ENCODE peak calls at places on chromosomes 1 and 21, in four cellular contexts. I is trophoblast cell, A is H9, S is neuronal stem cell. O is an unnamed sample.

GRCh38 chr1:61190476-61191067 is 108.2 kb downstream of the NFIA start:
- DNase-seq in I (no peak), A (no peak), S (no peak), O (no peak)

GRCh38 chr1:244140420-244140819 is 89.3 kb downstream of the ZBTB18 start:
- DNase-seq in I (no peak), A (no peak), S (no peak), O (no peak)

GRCh38 chr1:84719477-84720274 is 29.4 kb upstream of the SSX2IP start:
- DNase-seq in I (no peak), A (no peak), S (no peak), O (peak)

GRCh38 chr1:12472798-12473551 is 145.0 kb downstream of the DHRS3 start:
- DNase-seq in I (no peak), A (no peak), S (no peak), O (no peak)

GRCh38 chr1:3133671-3134070 is 64.7 kb downstream of the PRDM16 start:
- DNase-seq in I (no peak), A (no peak), S (no peak), O (no peak)

GRCh38 chr1:10644307-10645128 is 151.9 kb downstream of the CASZ1 start:
- DNase-seq in I (no peak), A (no peak), S (no peak), O (peak)

GRCh38 chr1:54335396-54336056 is 70.7 kb downstream of the SSBP3 start:
- DNase-seq in I (peak), A (no peak), S (no peak), O (peak)

GRCh38 chr1:205983925-205984725 is 19.1 kb downstream of the RAB7B start:
- DNase-seq in I (peak), A (peak), S (peak), O (peak)

GRCh38 chr1:230350208-230350921 is 75.8 kb downstream of the PGBD5 start:
- DNase-seq in I (peak), A (no peak), S (no peak), O (peak)

GRCh38 chr1:228379165-228379460 is 27.5 kb downstream of the TRIM11 start:
- DNase-seq in I (no peak), A (no peak), S (peak), O (no peak)

GRCh38 chr1:185917646-185918045 is 183.5 kb downstream of the HMCN1 start:
- DNase-seq in I (no peak), A (peak), S (peak), O (peak)

GRCh38 chr1:22756053-22756730 is 45.6 kb downstream of the EPHB2 start:
- DNase-seq in I (no peak), A (no peak), S (no peak), O (no peak)

GRCh38 chr1:41454406-41454805 is 30.1 kb downstream of the EDN2 start:
- DNase-seq in I (no peak), A (no peak), S (no peak), O (no peak)

GRCh38 chr1:145972580-145972979 is 8.1 kb downstream of the POLR3GL start:
- DNase-seq in I (no peak), A (no peak), S (no peak), O (no peak)

GRCh38 chr1:55724551-55725325 is 509.6 kb upstream of the USP24 start:
- DNase-seq in I (no peak), A (no peak), S (no peak), O (peak)

GRCh38 chr1:107926436-107927080 is 38.4 kb downstream of the VAV3 start:
- DNase-seq in I (no peak), A (no peak), S (no peak), O (no peak)

DNA sequence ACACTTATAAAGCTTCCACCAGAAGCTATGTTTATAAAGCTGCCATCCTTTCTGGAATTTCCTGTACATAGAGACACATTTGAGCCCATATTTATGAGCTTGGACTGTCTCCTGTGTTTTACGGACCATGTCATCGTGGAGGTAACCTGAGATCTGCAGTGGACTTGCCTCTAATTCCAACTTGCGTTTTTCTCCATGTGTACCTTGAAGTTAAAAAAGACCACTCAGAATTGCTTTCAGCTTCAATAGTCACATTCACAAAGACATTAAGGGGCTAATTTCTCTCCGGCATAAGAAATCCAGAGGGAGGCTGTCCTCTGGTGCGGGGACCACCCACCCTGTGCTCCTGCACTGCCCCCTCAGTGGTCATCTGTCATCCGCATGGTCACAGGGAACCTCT is 521.4 kb upstream of the CAMK1G start:
- DNase-seq in I (no peak), A (no peak), S (no peak), O (no peak)
- H3K4me2 ChIP-seq in I (no peak), A (no peak), S (no peak), O (no peak)

GRCh38 chr1:36321119-36321951 is 2.1 kb downstream of the EVA1B start:
- DNase-seq in I (peak), A (peak), S (peak), O (peak)
- H2BK5ac ChIP-seq in I (no peak), A (no peak), S (peak), O (peak)

GRCh38 chr1:173268786-173269277 is 61.7 kb upstream of the TNFSF4 start:
- DNase-seq in I (no peak), A (no peak), S (no peak), O (no peak)
- H3K4me2 ChIP-seq in I (no peak), A (no peak), S (no peak), O (no peak)

GRCh38 chr1:155051342-155051776 is 243 bp downstream of the ADAM15 start:
- DNase-seq in I (no peak), A (no peak), S (peak), O (no peak)

GRCh38 chr1:155050560-155051341 is at the start of gene ADAM15:
- DNase-seq in I (peak), A (peak), S (peak), O (peak)

GRCh38 chr1:155051777-155052398 is 772 bp downstream of the ADAM15 start:
- DNase-seq in I (no peak), A (no peak), S (no peak), O (peak)

GRCh38 chr1:155049651-155050559 is 1.2 kb upstream of the ADAM15 start:
- DNase-seq in I (peak), A (no peak), S (no peak), O (peak)

GRCh38 chr1:155048449-155049334 is 2.4 kb upstream of the ADAM15 start:
- DNase-seq in I (no peak), A (no peak), S (no peak), O (no peak)
- H2BK5ac ChIP-seq in I (no peak), A (no peak), S (no peak), O (no peak)

GRCh38 chr1:31700468-31701136 is 3.2 kb downstream of the COL16A1 start:
- DNase-seq in I (no peak), A (no peak), S (no peak), O (no peak)
- H3K4me2 ChIP-seq in I (peak), A (no peak), S (no peak), O (peak)

DNA sequence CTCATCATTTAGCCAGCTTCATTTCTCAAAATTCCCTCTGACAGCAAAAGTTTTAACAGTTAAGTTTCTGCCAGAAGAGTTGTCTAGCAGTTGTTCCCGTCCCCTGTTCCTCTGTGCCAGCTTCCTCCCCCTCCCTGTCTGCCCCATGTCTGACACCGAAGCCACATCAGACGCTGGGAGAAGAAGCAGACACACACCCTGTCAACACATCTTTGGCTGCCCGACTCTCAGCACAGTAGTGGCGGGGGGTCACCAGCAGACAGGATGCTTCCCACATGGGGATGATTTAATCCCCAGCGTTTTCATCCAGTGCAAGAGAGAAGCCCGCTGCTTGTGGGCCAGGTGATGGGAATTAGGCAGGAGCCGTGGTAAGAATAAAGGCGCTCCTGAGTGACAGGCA is 379.4 kb upstream of the RUNX1 start:
- DNase-seq in I (no peak), A (no peak), S (no peak), O (no peak)
- H2BK5ac ChIP-seq in I (no peak), A (no peak), S (no peak), O (no peak)

DNA sequence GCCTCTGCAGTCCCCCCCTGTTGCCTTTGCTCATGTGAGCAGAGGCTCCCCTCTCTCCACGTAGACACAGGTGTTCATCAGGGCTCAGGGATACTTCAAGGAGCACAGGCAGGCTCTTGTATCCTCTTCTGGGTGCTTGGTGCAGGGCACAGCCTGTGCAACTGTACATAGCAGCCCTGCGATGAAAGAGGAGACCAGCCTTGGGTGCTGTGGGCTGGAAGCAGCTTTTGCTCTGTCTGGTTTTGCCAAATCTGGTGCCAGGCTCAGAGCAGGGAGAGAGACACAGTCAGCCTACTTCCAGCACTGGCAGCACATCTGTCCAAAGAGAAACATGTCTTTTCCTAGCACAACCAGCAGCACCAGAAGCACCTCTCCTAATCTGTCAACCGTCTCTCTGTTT is 132.1 kb downstream of the ETS2 start:
- DNase-seq in I (no peak), A (no peak), S (no peak), O (no peak)
- H3K4me2 ChIP-seq in I (no peak), A (no peak), S (no peak), O (no peak)

GRCh38 chr1:226207048-226207447 is 16.4 kb upstream of the MIXL1 start:
- DNase-seq in I (no peak), A (no peak), S (no peak), O (no peak)

GRCh38 chr1:226212545-226212944 is 10.9 kb upstream of the MIXL1 start:
- DNase-seq in I (no peak), A (no peak), S (no peak), O (no peak)

GRCh38 chr1:226209307-226210059 is 14.0 kb upstream of the MIXL1 start:
- DNase-seq in I (no peak), A (no peak), S (no peak), O (no peak)

GRCh38 chr1:226211181-226211580 is 12.3 kb upstream of the MIXL1 start:
- DNase-seq in I (no peak), A (no peak), S (no peak), O (no peak)

GRCh38 chr1:226210571-226211176 is 12.8 kb upstream of the MIXL1 start:
- DNase-seq in I (no peak), A (peak), S (no peak), O (no peak)
- H2BK5ac ChIP-seq in I (no peak), A (no peak), S (no peak), O (no peak)

DNA sequence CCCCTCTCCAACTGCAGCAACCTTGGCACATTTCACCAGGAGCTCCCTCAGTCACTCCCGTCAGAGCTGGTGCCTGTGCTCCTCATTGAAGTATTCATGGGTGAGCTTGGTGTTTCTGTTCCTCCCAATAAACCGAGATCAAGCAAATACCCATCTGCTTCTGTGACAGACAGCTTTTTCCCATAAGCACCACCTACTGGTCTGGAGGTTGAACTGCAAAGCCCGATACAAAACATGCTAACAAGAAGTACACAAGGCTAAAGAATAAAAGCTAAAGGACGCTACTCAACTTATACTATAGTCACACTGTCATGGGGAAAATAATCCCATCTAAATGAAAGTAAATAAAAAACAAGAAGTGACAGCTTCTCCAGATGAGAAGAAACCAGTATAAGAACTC is 111.9 kb upstream of the C21orf91 start:
- DNase-seq in I (no peak), A (no peak), S (no peak), O (no peak)
- H3K4me2 ChIP-seq in I (no peak), A (no peak), S (no peak), O (no peak)

GRCh38 chr1:63777965-63778880 is 4.4 kb downstream of the ROR1 start:
- DNase-seq in I (no peak), A (no peak), S (no peak), O (no peak)
- H2BK5ac ChIP-seq in I (no peak), A (no peak), S (no peak), O (no peak)

O was measured in IMR-90.